ENCODE peak calls at places on chromosomes 16 and 17, in six cellular contexts. P is keratinocyte; T is stimulated activated CD8-positive, alpha-beta memory T cell treated with anti-CD3 and anti-CD28 coated beads, Interleukin-2, amount 100 ng/mL, for 1 hour; A is posterior cingulate gyrus; K is osteocyte; L is cardiac fibroblast. O is an unnamed sample.

GRCh38 chr17:67490471-67490870 is 113.4 kb downstream of the PITPNC1 start:
- DNase-seq in K (no peak), A (no peak), P (no peak), L (peak), T (no peak), O (no peak)

GRCh38 chr17:65061621-65062020 is 5.1 kb upstream of the GNA13 start:
- DNase-seq in K (no peak), P (no peak), L (no peak), T (no peak), A (no peak), O (no peak)

GRCh38 chr16:4217246-4218131 is 24.4 kb downstream of the SRL start:
- DNase-seq in T (no peak), L (peak), K (peak), A (no peak), P (no peak), O (no peak)

GRCh38 chr17:948284-948852 is 31.2 kb downstream of the NXN start:
- DNase-seq in L (no peak), K (peak), T (no peak), P (no peak), A (no peak), O (no peak)

GRCh38 chr17:43936434-43936833 is 5.8 kb downstream of the PPY start:
- DNase-seq in L (peak), K (no peak), P (no peak), T (no peak), A (no peak), O (no peak)

GRCh38 chr17:76546556-76547182 is 6.8 kb downstream of the PRCD start:
- DNase-seq in K (no peak), L (peak), A (no peak), T (no peak), P (no peak), O (no peak)

GRCh38 chr16:85555549-85556455 is 57.3 kb upstream of the GSE1 start:
- DNase-seq in P (no peak), K (no peak), L (peak), T (no peak), A (no peak), O (no peak)

GRCh38 chr16:10009691-10010090 is 172.5 kb downstream of the GRIN2A start:
- DNase-seq in A (peak), T (no peak), L (no peak), K (no peak), P (no peak), O (peak)

GRCh38 chr17:58006563-58006923 is 503 bp downstream of the SRSF1 start:
- DNase-seq in L (peak), K (peak), P (no peak), T (no peak), A (peak), O (peak)

GRCh38 chr17:78306913-78307312 is 53.0 kb downstream of the SOCS3 start:
- DNase-seq in T (no peak), A (no peak), P (no peak), L (no peak), K (no peak), O (no peak)

GRCh38 chr17:54899721-54900456 is 763 bp upstream of the TOM1L1 start:
- DNase-seq in P (no peak), L (no peak), K (no peak), A (no peak), T (no peak), O (no peak)

GRCh38 chr16:11964761-11965539 is at the start of gene TNFRSF17:
- DNase-seq in A (no peak), P (no peak), L (no peak), K (no peak), T (no peak), O (no peak)

GRCh38 chr16:75758215-75758614 is 31.9 kb upstream of the CPHXL start:
- DNase-seq in A (no peak), L (peak), P (no peak), K (no peak), T (no peak), O (no peak)

GRCh38 chr17:8121531-8122390 is 2.1 kb downstream of the HES7 start:
- DNase-seq in P (no peak), L (peak), A (peak), K (peak), T (no peak), O (peak)

GRCh38 chr17:57395721-57396321 is 139.5 kb downstream of the MSI2 start:
- DNase-seq in A (no peak), T (no peak), P (no peak), K (no peak), L (no peak), O (no peak)

GRCh38 chr17:51425793-51426192 is 165.4 kb downstream of the UTP18 start:
- DNase-seq in A (no peak), T (no peak), L (no peak), P (no peak), K (peak), O (no peak)

O was measured in substantia nigra.